ENCODE peak calls at places on chromosomes 16 and 17, in seven cellular contexts. P is HT-29, M is ACHN, V is cardiac muscle cell, I is NCI-H1092, H is foreskin fibroblast, N is nucleus accumbens. Z is an unnamed sample.

GRCh38 chr17:81569986-81570514 is 17.9 kb upstream of the FAAP100 start:
- DNase-seq in P (no peak), M (no peak), V (no peak), I (no peak), H (no peak), N (no peak), Z (no peak)

GRCh38 chr16:30533748-30534367 is 800 bp downstream of the ZNF747 start:
- DNase-seq in P (no peak), M (no peak), V (no peak), I (no peak), H (peak; percentile 23), N (no peak), Z (no peak)

GRCh38 chr16:86355538-86355937 is 154.8 kb upstream of the FOXF1 start:
- DNase-seq in P (no peak), M (peak; percentile 12), V (no peak), I (no peak), H (peak; percentile 80), N (no peak), Z (no peak)

GRCh38 chr17:77366558-77367245 is 225.9 kb downstream of the SEC14L1 start:
- DNase-seq in P (no peak), M (no peak), V (no peak), I (peak; percentile 53), H (peak; percentile 77), N (no peak), Z (no peak)

GRCh38 chr16:47308601-47309000 is 152.3 kb downstream of the ITFG1 start:
- DNase-seq in P (no peak), M (no peak), V (no peak), I (no peak), H (no peak), N (no peak), Z (no peak)

GRCh38 chr16:50605733-50606430 is 57.7 kb downstream of the NKD1 start:
- DNase-seq in P (no peak), M (no peak), V (no peak), I (no peak), H (no peak), N (no peak), Z (no peak)

GRCh38 chr16:48963901-48964615 is 317.6 kb downstream of the CBLN1 start:
- DNase-seq in P (peak; percentile 61), M (peak; percentile 97), V (no peak), I (no peak), H (peak; percentile 91), N (no peak), Z (no peak)

GRCh38 chr17:49715717-49716279 is 8.0 kb upstream of the SLC35B1 start:
- DNase-seq in P (no peak), M (no peak), V (no peak), I (no peak), H (no peak), N (no peak), Z (no peak)

GRCh38 chr16:66899945-66900688 is 18.6 kb downstream of the CDH16 start:
- DNase-seq in P (peak; percentile 52), M (peak; percentile 90), V (peak; percentile 89), I (peak; percentile 56), H (peak; percentile 88), N (no peak), Z (peak; percentile 92)

Z was measured in BE2C.